ENCODE peak calls at places on chromosome 6, in four cellular contexts. R is stimulated activated CD8-positive, alpha-beta memory T cell treated with anti-CD3 and anti-CD28 coated beads, Interleukin-4, amount 100 ng/mL, for 24 hours; C is T-cell; D is dorsolateral prefrontal cortex. J is an unnamed sample.
A peak's percentile ranks its signal among the peaks of the same experiment; 100 is the strongest.

GRCh38 chr6:163414117-163414366 is 476 bp upstream of the QKI start:
- DNase-seq in R (no peak), C (no peak), D (no peak), J (no peak)

GRCh38 chr6:166387642-166388325 is 5.0 kb upstream of the MPC1 start:
- DNase-seq in R (no peak), C (no peak), D (no peak), J (no peak)

GRCh38 chr6:90274481-90275030 is 22.1 kb downstream of the BACH2 start:
- DNase-seq in R (peak; percentile 80), C (peak; percentile 54), D (no peak), J (no peak)

GRCh38 chr6:3638662-3639061 is 112.9 kb downstream of the PXDC1 start:
- DNase-seq in R (no peak), C (no peak), D (no peak), J (no peak)

GRCh38 chr6:7535498-7535897 is 6.0 kb upstream of the DSP start:
- DNase-seq in R (no peak), C (no peak), D (no peak), J (no peak)

GRCh38 chr6:47116616-47117015 is 74.5 kb upstream of the ADGRF1 start:
- DNase-seq in R (no peak), C (no peak), D (no peak), J (no peak)

GRCh38 chr6:53041356-53041755 is 23.8 kb upstream of the FBXO9 start:
- DNase-seq in R (no peak), C (no peak), D (no peak), J (no peak)

GRCh38 chr6:77548190-77548589 is 84.9 kb upstream of the HTR1B start:
- DNase-seq in R (no peak), C (no peak), D (no peak), J (no peak)

GRCh38 chr6:2763876-2764540 is 1.2 kb upstream of the WRNIP1 start:
- DNase-seq in R (no peak), C (no peak), D (no peak), J (no peak)

GRCh38 chr6:26125015-26125690 is 37.9 kb downstream of the HFE start:
- DNase-seq in R (no peak), C (no peak), D (no peak), J (no peak)

GRCh38 chr6:74891358-74891811 is 314.5 kb downstream of the COL12A1 start:
- DNase-seq in R (no peak), C (no peak), D (no peak), J (no peak)

GRCh38 chr6:79586548-79586947 is 44.6 kb upstream of the SH3BGRL2 start:
- DNase-seq in R (no peak), C (no peak), D (no peak), J (no peak)

GRCh38 chr6:53413326-53413725 is 64.6 kb upstream of the ELOVL5 start:
- DNase-seq in R (no peak), C (no peak), D (no peak), J (no peak)

GRCh38 chr6:118776607-118777549 is 117.1 kb upstream of the ASF1A start:
- DNase-seq in R (peak; percentile 39), C (peak; percentile 38), D (no peak), J (no peak)

GRCh38 chr6:151391471-151392428 is at the start of gene ZBTB2:
- DNase-seq in R (peak; percentile 54), C (peak; percentile 49), D (peak; percentile 74), J (peak; percentile 32)

GRCh38 chr6:2168480-2168879 is 76.9 kb downstream of the GMDS start:
- DNase-seq in R (no peak), C (no peak), D (no peak), J (no peak)

GRCh38 chr6:104483225-104483834 is 376.4 kb downstream of the HACE1 start:
- DNase-seq in R (no peak), C (no peak), D (no peak), J (no peak)

GRCh38 chr6:110285306-110286060 is 72.7 kb downstream of the METTL24 start:
- DNase-seq in R (no peak), C (no peak), D (no peak), J (no peak)

GRCh38 chr6:108619431-108620197 is 58.9 kb downstream of the FOXO3 start:
- DNase-seq in R (no peak), C (no peak), D (no peak), J (no peak)

GRCh38 chr6:2197984-2198383 is 47.4 kb downstream of the GMDS start:
- DNase-seq in R (no peak), C (no peak), D (no peak), J (no peak)

GRCh38 chr6:139765825-139766285 is 391.4 kb upstream of the CITED2 start:
- DNase-seq in R (no peak), C (no peak), D (no peak), J (no peak)

GRCh38 chr6:32152414-32153251 is 894 bp upstream of the PRRT1 start:
- DNase-seq in R (no peak), C (no peak), D (no peak), J (no peak)

GRCh38 chr6:44667226-44667625 is 279.7 kb downstream of the CDC5L start:
- DNase-seq in R (no peak), C (no peak), D (no peak), J (no peak)

GRCh38 chr6:11802886-11803595 is 24.4 kb upstream of the ADTRP start:
- DNase-seq in R (no peak), C (no peak), D (no peak), J (no peak)

J was measured in anterior cingulate cortex.